ENCODE peak calls at places on chromosomes 16 and 17, in four cellular contexts. H, V, P and M are unnamed samples.
A peak's percentile ranks its signal among the peaks of the same experiment; 100 is the strongest.

GRCh38 chr17:68457168-68457538 is at the start of gene WIPI1:
- DNase-seq in H (no peak), V (no peak), P (no peak), M (no peak)

GRCh38 chr16:76946879-76947278 is 244.1 kb upstream of the MON1B start:
- DNase-seq in H (peak; percentile 13), V (no peak), P (no peak), M (peak; percentile 48)

GRCh38 chr17:45393477-45393876 is 39.2 kb downstream of the ARHGAP27 start:
- DNase-seq in H (peak; percentile 97), V (no peak), P (no peak), M (no peak)

GRCh38 chr17:31329221-31329620 is 7.8 kb upstream of the EVI2A start:
- DNase-seq in H (no peak), V (no peak), P (no peak), M (no peak)

GRCh38 chr17:65759532-65759931 is 198.1 kb upstream of the AXIN2 start:
- DNase-seq in H (no peak), V (no peak), P (no peak), M (no peak)

GRCh38 chr16:19520861-19521331 is 1.0 kb downstream of the GDE1 start:
- DNase-seq in H (no peak), V (no peak), P (no peak), M (peak; percentile 36)

GRCh38 chr16:49213594-49213993 is 68.0 kb downstream of the CBLN1 start:
- DNase-seq in H (no peak), V (no peak), P (no peak), M (no peak)

GRCh38 chr17:82858376-82859126 is 18.7 kb upstream of the ZNF750 start:
- DNase-seq in H (no peak), V (no peak), P (no peak), M (no peak)

GRCh38 chr17:39863244-39863917 is 731 bp downstream of the IKZF3 start:
- DNase-seq in H (no peak), V (no peak), P (no peak), M (no peak)

GRCh38 chr17:10337976-10338375 is 34.8 kb downstream of the MYH13 start:
- DNase-seq in H (peak; percentile 39), V (no peak), P (no peak), M (no peak)

GRCh38 chr17:2309338-2310143 is 5.8 kb downstream of the SRR start:
- DNase-seq in H (no peak), V (no peak), P (no peak), M (no peak)

GRCh38 chr16:89217138-89217387 is 440 bp upstream of the ZNF778 start:
- DNase-seq in H (no peak), V (no peak), P (no peak), M (no peak)

GRCh38 chr17:4520881-4521600 is 22.4 kb downstream of the SPNS2 start:
- DNase-seq in H (no peak), V (no peak), P (no peak), M (no peak)

GRCh38 chr16:168424-168823 is 2.6 kb downstream of the HBM start:
- DNase-seq in H (no peak), V (no peak), P (no peak), M (no peak)

GRCh38 chr17:81422776-81423697 is 27.8 kb downstream of the BAHCC1 start:
- DNase-seq in H (peak; percentile 95), V (no peak), P (no peak), M (peak; percentile 68)

GRCh38 chr17:73720187-73720834 is 76.1 kb upstream of the SDK2 start:
- DNase-seq in H (no peak), V (no peak), P (peak; percentile 20), M (peak; percentile 47)

GRCh38 chr17:42017866-42018200 is 594 bp upstream of the DNAJC7 start:
- DNase-seq in H (no peak), V (peak; percentile 23), P (no peak), M (peak; percentile 86)

GRCh38 chr17:82935944-82936767 is 96.3 kb upstream of the ZNF750 start:
- DNase-seq in H (no peak), V (no peak), P (no peak), M (no peak)

GRCh38 chr16:4261557-4262172 is 11.2 kb downstream of the TFAP4 start:
- DNase-seq in H (no peak), V (peak; percentile 24), P (no peak), M (no peak)

GRCh38 chr17:5694507-5694906 is 110.2 kb upstream of the NLRP1 start:
- DNase-seq in H (no peak), V (no peak), P (no peak), M (no peak)

GRCh38 chr16:88755745-88756443 is 29.1 kb downstream of the PIEZO1 start:
- DNase-seq in H (no peak), V (no peak), P (no peak), M (no peak)

GRCh38 chr16:78072275-78072674 is 27.2 kb upstream of the WWOX start:
- DNase-seq in H (no peak), V (no peak), P (no peak), M (no peak)

GRCh38 chr17:41635121-41636097 is 11.0 kb upstream of the KRT17 start:
- DNase-seq in H (no peak), V (no peak), P (no peak), M (no peak)

GRCh38 chr16:85856054-85856453 is 42.9 kb upstream of the IRF8 start:
- DNase-seq in H (no peak), V (no peak), P (no peak), M (peak; percentile 13)

GRCh38 chr16:27228621-27229501 is 25.5 kb downstream of the KDM8 start:
- DNase-seq in H (peak; percentile 98), V (no peak), P (no peak), M (no peak)

GRCh38 chr17:50345443-50346312 is at the start of gene XYLT2:
- DNase-seq in H (peak; percentile 80), V (peak; percentile 89), P (peak; percentile 68), M (peak; percentile 70)

GRCh38 chr17:66573078-66573477 is 261.8 kb upstream of the CACNG5 start:
- DNase-seq in H (no peak), V (no peak), P (no peak), M (no peak)

GRCh38 chr16:12565423-12565822 is 238.3 kb downstream of the CPPED1 start:
- DNase-seq in H (no peak), V (no peak), P (no peak), M (no peak)

GRCh38 chr17:51700011-51700760 is 439.8 kb downstream of the UTP18 start:
- DNase-seq in H (no peak), V (no peak), P (no peak), M (no peak)